ENCODE peak calls at places on chromosomes 16 and 17, in seven cellular contexts. L is brain microvascular endothelial cell, D is AG09319, P is body of pancreas, Z is thoracic aorta, I is chondrocyte, X is Caco-2. C is an unnamed sample.

GRCh38 chr17:61309857-61310256 is 89.8 kb upstream of the TBX2 start:
- DNase-seq in L (peak), D (no peak), P (no peak), Z (no peak), I (no peak), X (no peak), C (no peak)

GRCh38 chr16:3726021-3726687 is 8.8 kb upstream of the TRAP1 start:
- DNase-seq in L (no peak), D (no peak), P (no peak), Z (no peak), I (peak), X (no peak), C (no peak)

GRCh38 chr16:15041260-15042011 is 14.4 kb downstream of the NTAN1 start:
- DNase-seq in L (peak), D (peak), P (peak), Z (peak), I (no peak), X (no peak), C (peak)

GRCh38 chr16:12784076-12784475 is 19.6 kb downstream of the CPPED1 start:
- DNase-seq in L (peak), D (no peak), P (no peak), Z (no peak), I (no peak), X (no peak), C (no peak)

GRCh38 chr17:5584383-5584951 is at the start of gene NLRP1:
- DNase-seq in L (peak), D (peak), P (peak), Z (peak), I (no peak), X (no peak), C (peak)

GRCh38 chr17:19311421-19312215 is 50.9 kb downstream of the B9D1 start:
- DNase-seq in L (peak), D (no peak), P (no peak), Z (no peak), I (no peak), X (no peak), C (no peak)

GRCh38 chr17:41811549-41812175 is at the start of gene P3H4:
- DNase-seq in L (peak), D (peak), P (peak), Z (no peak), I (no peak), X (peak), C (peak)

GRCh38 chr16:9090101-9090959 is 1.1 kb upstream of the HAPSTR1 start:
- DNase-seq in L (no peak), D (no peak), P (peak), Z (no peak), I (no peak), X (peak), C (peak)

GRCh38 chr17:44379887-44380286 is 9.6 kb downstream of the ITGA2B start:
- DNase-seq in L (no peak), D (no peak), P (no peak), Z (no peak), I (no peak), X (no peak), C (no peak)

GRCh38 chr17:3660311-3660891 is 8.0 kb downstream of the TAX1BP3 start:
- DNase-seq in L (no peak), D (no peak), P (no peak), Z (no peak), I (no peak), X (no peak), C (peak)

GRCh38 chr17:77375917-77376651 is 235.3 kb downstream of the SEC14L1 start:
- DNase-seq in L (peak), D (no peak), P (no peak), Z (no peak), I (no peak), X (no peak), C (no peak)

GRCh38 chr17:6070895-6071511 is 824 bp downstream of the WSCD1 start:
- DNase-seq in L (no peak), D (no peak), P (peak), Z (no peak), I (no peak), X (no peak), C (no peak)

GRCh38 chr17:13560935-13561334 is 40.8 kb downstream of the HS3ST3A1 start:
- DNase-seq in L (no peak), D (no peak), P (no peak), Z (no peak), I (no peak), X (no peak), C (no peak)

GRCh38 chr16:1333149-1333812 is at the start of gene BAIAP3:
- DNase-seq in L (no peak), D (no peak), P (peak), Z (no peak), I (no peak), X (peak), C (no peak)

GRCh38 chr16:83470406-83470805 is 337.4 kb upstream of the HSBP1 start:
- DNase-seq in L (peak), D (no peak), P (no peak), Z (no peak), I (no peak), X (no peak), C (no peak)

GRCh38 chr17:15112881-15113617 is 152.1 kb downstream of the PMP22 start:
- DNase-seq in L (no peak), D (no peak), P (no peak), Z (no peak), I (no peak), X (no peak), C (no peak)

GRCh38 chr17:70320642-70321345 is 151.5 kb downstream of the KCNJ2 start:
- DNase-seq in L (no peak), D (no peak), P (peak), Z (no peak), I (no peak), X (no peak), C (no peak)

GRCh38 chr16:30982548-30983288 is 2.3 kb upstream of the HSD3B7 start:
- DNase-seq in L (no peak), D (no peak), P (no peak), Z (no peak), I (no peak), X (no peak), C (no peak)

GRCh38 chr17:4607773-4608187 is 23.5 kb downstream of the SMTNL2 start:
- DNase-seq in L (peak), D (no peak), P (peak), Z (no peak), I (no peak), X (no peak), C (peak)

GRCh38 chr17:73293480-73293911 is 18.3 kb downstream of the CDC42EP4 start:
- DNase-seq in L (peak), D (no peak), P (peak), Z (peak), I (no peak), X (no peak), C (peak)

GRCh38 chr17:35149941-35150340 is 2.3 kb downstream of the UNC45B start:
- DNase-seq in L (no peak), D (no peak), P (no peak), Z (no peak), I (no peak), X (no peak), C (no peak)

GRCh38 chr17:2780931-2781454 is 15.2 kb upstream of the RAP1GAP2 start:
- DNase-seq in L (no peak), D (no peak), P (no peak), Z (no peak), I (no peak), X (no peak), C (no peak)

GRCh38 chr17:45341389-45342158 is 24.8 kb upstream of the MAP3K14 start:
- DNase-seq in L (peak), D (peak), P (peak), Z (no peak), I (no peak), X (peak), C (peak)

GRCh38 chr16:3144331-3144881 is 9.6 kb downstream of the ZNF213 start:
- DNase-seq in L (no peak), D (no peak), P (no peak), Z (no peak), I (no peak), X (no peak), C (no peak)

GRCh38 chr16:66588981-66589713 is 9.9 kb downstream of the CMTM2 start:
- DNase-seq in L (no peak), D (no peak), P (peak), Z (no peak), I (no peak), X (peak), C (no peak)

GRCh38 chr17:66583112-66583748 is 251.7 kb upstream of the CACNG5 start:
- DNase-seq in L (no peak), D (no peak), P (no peak), Z (no peak), I (no peak), X (no peak), C (no peak)

GRCh38 chr16:53501216-53501859 is 1.7 kb downstream of the AKTIP start:
- DNase-seq in L (no peak), D (no peak), P (no peak), Z (no peak), I (no peak), X (peak), C (no peak)

GRCh38 chr17:76365256-76365903 is 11.7 kb upstream of the PRPSAP1 start:
- DNase-seq in L (no peak), D (no peak), P (peak), Z (no peak), I (no peak), X (no peak), C (no peak)

GRCh38 chr16:50428116-50428515 is 59.3 kb upstream of the BRD7 start:
- DNase-seq in L (no peak), D (no peak), P (no peak), Z (no peak), I (no peak), X (no peak), C (no peak)

GRCh38 chr16:47524007-47524405 is 62.9 kb downstream of the PHKB start:
- DNase-seq in L (no peak), D (no peak), P (no peak), Z (no peak), I (no peak), X (no peak), C (no peak)

GRCh38 chr16:30018731-30019158 is 4.3 kb upstream of the C16orf92 start:
- DNase-seq in L (peak), D (no peak), P (no peak), Z (no peak), I (no peak), X (no peak), C (no peak)

GRCh38 chr17:80822700-80823410 is 168.8 kb upstream of the CHMP6 start:
- DNase-seq in L (no peak), D (no peak), P (no peak), Z (no peak), I (no peak), X (peak), C (no peak)

DNA sequence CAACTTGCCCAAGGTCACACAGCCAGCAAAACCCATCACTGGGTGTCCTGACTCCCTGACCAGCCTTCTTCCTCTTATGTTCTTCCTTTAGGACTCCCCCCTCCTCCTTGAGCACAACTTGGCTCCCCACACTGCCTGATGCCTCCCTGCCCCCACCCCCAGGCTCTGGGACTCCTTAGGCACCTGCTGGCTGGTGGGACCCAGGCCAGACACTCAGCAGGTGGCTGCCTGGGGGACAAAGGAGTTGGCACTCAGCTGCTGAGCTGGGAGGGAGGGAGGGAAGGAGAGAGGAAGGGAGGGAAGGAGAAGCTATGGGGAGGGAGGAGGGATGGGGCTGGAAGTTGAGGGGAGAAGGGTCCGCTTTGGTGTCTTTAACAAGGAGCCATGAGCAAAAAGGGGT is 8.0 kb downstream of the SEZ6 start:
- DNase-seq in L (no peak), D (no peak), P (no peak), Z (no peak), I (no peak), X (no peak), C (no peak)
- TF ChIP-seq CTCF in L (no peak), D (no peak), P (no peak), Z (no peak), I (no peak), X (no peak), C (no peak)

GRCh38 chr17:40317345-40317873 is 8.4 kb downstream of the RARA start:
- DNase-seq in L (peak), D (no peak), P (peak), Z (no peak), I (no peak), X (peak), C (peak)
- TF ChIP-seq CTCF in L (peak), D (peak), P (peak), Z (peak), I (peak), X (peak), C (peak)

GRCh38 chr16:86909359-86910145 is 331.2 kb downstream of the FOXL1 start:
- DNase-seq in L (no peak), D (no peak), P (no peak), Z (no peak), I (no peak), X (no peak), C (peak)

GRCh38 chr16:86906608-86907007 is 328.3 kb downstream of the FOXL1 start:
- DNase-seq in L (no peak), D (no peak), P (no peak), Z (no peak), I (no peak), X (no peak), C (no peak)

GRCh38 chr16:86903068-86903467 is 324.7 kb downstream of the FOXL1 start:
- DNase-seq in L (no peak), D (no peak), P (no peak), Z (no peak), I (no peak), X (no peak), C (no peak)

GRCh38 chr16:86901483-86901882 is 323.1 kb downstream of the FOXL1 start:
- DNase-seq in L (peak), D (no peak), P (peak), Z (no peak), I (no peak), X (no peak), C (peak)

DNA sequence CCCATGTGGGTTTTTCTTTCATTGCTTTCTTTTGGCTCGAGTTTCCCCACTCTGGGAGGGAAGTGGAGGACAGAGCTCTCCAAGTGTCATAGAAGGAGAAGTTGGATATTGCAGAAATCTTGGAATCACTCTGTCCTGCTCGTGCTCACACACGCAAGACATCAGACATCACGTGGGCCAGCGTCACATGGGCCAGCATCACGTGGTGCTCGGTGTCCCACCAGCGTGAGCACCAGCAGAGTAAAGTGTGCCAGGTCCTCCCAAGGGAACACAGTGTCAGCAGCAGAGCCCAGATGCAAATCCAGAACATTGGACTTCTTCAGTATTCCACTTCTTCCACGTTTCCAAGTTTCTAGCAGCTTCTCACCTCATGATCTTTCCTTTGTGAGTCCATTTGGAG is 327.0 kb downstream of the FOXL1 start:
- DNase-seq in L (no peak), D (no peak), P (no peak), Z (no peak), I (no peak), X (no peak), C (peak)
- TF ChIP-seq CTCF in L (no peak), D (no peak), P (no peak), Z (no peak), I (no peak), X (no peak), C (no peak)

GRCh38 chr16:74437-75318 is 2.2 kb upstream of the RHBDF1 start:
- DNase-seq in L (no peak), D (no peak), P (no peak), Z (no peak), I (no peak), X (no peak), C (no peak)

GRCh38 chr16:77273-77806 is 685 bp upstream of the MPG start:
- DNase-seq in L (peak), D (no peak), P (peak), Z (no peak), I (no peak), X (peak), C (no peak)

GRCh38 chr16:74025-74424 is 1.6 kb upstream of the RHBDF1 start:
- DNase-seq in L (no peak), D (no peak), P (no peak), Z (no peak), I (no peak), X (no peak), C (no peak)

GRCh38 chr16:76535-77272 is 1.3 kb upstream of the MPG start:
- DNase-seq in L (peak), D (peak), P (peak), Z (peak), I (no peak), X (no peak), C (peak)

GRCh38 chr16:75580-76501 is 2.2 kb upstream of the MPG start:
- DNase-seq in L (peak), D (peak), P (peak), Z (no peak), I (no peak), X (peak), C (peak)
- TF ChIP-seq CTCF in L (peak), D (peak), P (no peak), Z (peak), I (peak), X (no peak), C (peak)

DNA sequence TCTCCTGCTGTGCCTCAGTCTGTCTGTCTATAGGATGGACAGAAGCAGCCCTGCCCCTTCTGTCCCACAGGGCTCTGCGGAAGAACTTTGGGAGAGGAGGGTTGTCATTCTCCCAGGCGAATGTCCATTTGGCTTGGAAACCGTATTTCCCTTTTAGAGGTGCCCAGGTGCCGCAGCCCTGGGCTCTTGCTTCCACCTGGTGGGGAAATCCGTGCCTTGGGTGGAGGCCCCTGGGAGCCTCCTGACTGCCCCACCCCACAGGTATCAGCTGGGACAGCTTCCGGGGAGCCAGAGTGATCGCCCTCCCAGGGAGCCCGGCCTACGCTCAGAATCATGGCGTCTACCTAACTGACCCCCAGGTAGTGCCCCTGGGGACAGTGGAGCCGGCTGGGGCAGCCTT is 12.7 kb downstream of the FCSK start:
- DNase-seq in L (no peak), D (no peak), P (no peak), Z (no peak), I (no peak), X (peak), C (no peak)
- TF ChIP-seq CTCF in L (peak), D (no peak), P (no peak), Z (no peak), I (peak), X (no peak), C (no peak)

GRCh38 chr17:51000835-51001638 is 119.6 kb downstream of the SPAG9 start:
- DNase-seq in L (peak), D (peak), P (no peak), Z (no peak), I (no peak), X (peak), C (no peak)
- TF ChIP-seq CTCF in L (peak), D (peak), P (peak), Z (peak), I (peak), X (no peak), C (peak)

GRCh38 chr17:386145-386876 is 33.7 kb upstream of the RPH3AL start:
- DNase-seq in L (peak), D (no peak), P (peak), Z (no peak), I (no peak), X (peak), C (peak)
- TF ChIP-seq CTCF in L (peak), D (peak), P (peak), Z (peak), I (peak), X (peak), C (peak)

GRCh38 chr16:89575247-89576172 is at the start of gene CPNE7:
- DNase-seq in L (no peak), D (no peak), P (no peak), Z (no peak), I (no peak), X (peak), C (no peak)

GRCh38 chr16:89576173-89577054 is 856 bp downstream of the CPNE7 start:
- DNase-seq in L (no peak), D (no peak), P (no peak), Z (no peak), I (no peak), X (no peak), C (no peak)

GRCh38 chr16:89572478-89573205 is 2.9 kb upstream of the CPNE7 start:
- DNase-seq in L (no peak), D (no peak), P (no peak), Z (no peak), I (no peak), X (no peak), C (no peak)

GRCh38 chr16:89573826-89574680 is 1.5 kb upstream of the CPNE7 start:
- DNase-seq in L (no peak), D (no peak), P (no peak), Z (no peak), I (no peak), X (no peak), C (no peak)

DNA sequence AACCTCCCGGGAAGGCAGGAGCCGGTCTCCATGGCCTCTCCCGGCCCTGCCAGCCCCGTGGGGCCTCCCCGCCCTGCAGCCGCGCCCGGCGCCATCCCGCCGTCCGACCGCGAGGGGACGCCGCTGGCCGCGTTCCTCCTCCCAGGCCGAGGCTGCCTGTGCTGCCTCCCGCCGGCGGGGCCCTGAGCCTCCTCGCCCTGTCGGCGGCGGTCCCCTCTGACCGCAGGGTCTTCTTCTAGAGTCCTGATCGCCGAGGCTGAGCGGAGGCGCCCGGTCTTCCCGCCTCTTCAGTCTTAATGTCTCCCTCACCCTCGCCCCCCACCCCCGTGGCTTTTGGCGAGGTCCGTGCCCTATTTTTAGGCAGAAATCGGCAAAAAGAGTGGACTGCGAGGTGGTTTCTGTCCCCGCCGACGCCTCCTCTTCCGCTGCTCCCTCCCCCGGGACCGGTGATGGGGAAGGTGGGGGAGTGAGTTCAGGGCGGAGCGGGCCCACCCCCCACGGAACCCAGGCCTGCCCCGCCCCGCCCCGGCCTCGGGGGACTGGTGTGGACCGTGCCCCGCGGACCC is 794 bp upstream of the CPNE7 start:
- DNase-seq in L (no peak), D (no peak), P (peak), Z (no peak), I (no peak), X (peak), C (no peak)
- TF ChIP-seq CTCF in L (peak), D (peak), P (peak), Z (peak), I (peak), X (no peak), C (peak)